ENCODE peak calls at places on chromosomes 16 and 17, in nine cellular contexts. U is left ventricle myocardium inferior, T is GM23338, C is pancreas, J is sigmoid colon, Z is brain microvascular endothelial cell, P is esophagus muscularis mucosa, R is H1, W is stomach. I is an unnamed sample. For H3K36me3, the result is how much of the 10 kb centered on the place peaks cover.

GRCh38 chr17:35612924-35613521 is 25.9 kb downstream of the AP2B1 start:
- DNase-seq in U (no peak), T (peak), C (no peak), J (no peak), Z (peak), P (no peak), R (peak), W (peak), I (no peak)

GRCh38 chr17:63464691-63465090 is 12.2 kb upstream of the ACE start:
- DNase-seq in U (no peak), T (no peak), C (no peak), J (no peak), Z (no peak), P (no peak), R (no peak), W (no peak), I (no peak)

GRCh38 chr17:54992797-54993639 is 24.5 kb downstream of the STXBP4 start:
- DNase-seq in U (no peak), T (peak), C (no peak), J (no peak), Z (no peak), P (no peak), R (no peak), W (no peak), I (no peak)

GRCh38 chr16:58118801-58119508 is 10.2 kb downstream of the CFAP20 start:
- DNase-seq in U (no peak), T (no peak), C (no peak), J (no peak), Z (no peak), P (no peak), R (no peak), W (no peak), I (no peak)

GRCh38 chr16:67000384-67001158 is 12.2 kb downstream of the CES4A start:
- DNase-seq in U (peak), T (peak), C (peak), J (peak), Z (no peak), P (no peak), R (peak), W (peak), I (no peak)

GRCh38 chr17:44804301-44805061 is 25.6 kb downstream of the GJC1 start:
- DNase-seq in U (peak), T (no peak), C (no peak), J (peak), Z (no peak), P (no peak), R (no peak), W (no peak), I (no peak)

GRCh38 chr17:78502611-78503148 is 74.5 kb downstream of the DNAH17 start:
- DNase-seq in U (no peak), T (no peak), C (no peak), J (no peak), Z (no peak), P (no peak), R (no peak), W (no peak), I (no peak)

GRCh38 chr17:601462-602303 is 113.0 kb downstream of the VPS53 start:
- DNase-seq in U (no peak), T (no peak), C (no peak), J (peak), Z (no peak), P (no peak), R (no peak), W (no peak), I (no peak)

GRCh38 chr17:81365148-81365600 is 30.1 kb upstream of the BAHCC1 start:
- DNase-seq in U (no peak), T (peak), C (no peak), J (peak), Z (peak), P (no peak), R (peak), W (peak), I (no peak)

GRCh38 chr16:11561440-11561797 is 25.3 kb downstream of the LITAF start:
- DNase-seq in U (no peak), T (no peak), C (no peak), J (no peak), Z (no peak), P (no peak), R (no peak), W (no peak), I (no peak)

GRCh38 chr17:21365016-21365415 is 11.1 kb upstream of the KCNJ12 start:
- DNase-seq in U (no peak), T (no peak), C (no peak), J (no peak), Z (no peak), P (no peak), R (no peak), W (no peak), I (no peak)

GRCh38 chr16:53605979-53606378 is 97.7 kb downstream of the RPGRIP1L start:
- DNase-seq in U (no peak), T (no peak), C (no peak), J (no peak), Z (no peak), P (no peak), R (no peak), W (no peak), I (no peak)

GRCh38 chr16:50538411-50539052 is 9.7 kb upstream of the NKD1 start:
- DNase-seq in U (no peak), T (no peak), C (no peak), J (no peak), Z (no peak), P (no peak), R (no peak), W (no peak), I (no peak)

GRCh38 chr17:35866356-35866950 is 2.2 kb downstream of the HEATR9 start:
- DNase-seq in U (no peak), T (no peak), C (no peak), J (no peak), Z (no peak), P (no peak), R (no peak), W (no peak), I (no peak)

GRCh38 chr17:35865412-35866355 is 3.0 kb downstream of the HEATR9 start:
- DNase-seq in U (no peak), T (no peak), C (no peak), J (no peak), Z (no peak), P (no peak), R (no peak), W (no peak), I (no peak)

GRCh38 chr16:980595-980854 is 1.0 kb upstream of the SOX8 start:
- DNase-seq in U (no peak), T (no peak), C (no peak), J (no peak), Z (no peak), P (no peak), R (no peak), W (no peak), I (no peak)

GRCh38 chr16:85720319-85720637 is 30.6 kb downstream of the C16orf74 start:
- DNase-seq in U (peak), T (no peak), C (no peak), J (no peak), Z (no peak), P (no peak), R (no peak), W (peak), I (no peak)

GRCh38 chr17:63250830-63251229 is 195.3 kb downstream of the CYB561 start:
- DNase-seq in U (no peak), T (no peak), C (no peak), J (no peak), Z (peak), P (no peak), R (no peak), W (no peak), I (no peak)

GRCh38 chr17:11485336-11485735 is 112.9 kb upstream of the DNAH9 start:
- DNase-seq in U (no peak), T (no peak), C (no peak), J (no peak), Z (no peak), P (peak), R (peak), W (no peak), I (no peak)

GRCh38 chr17:67585077-67585602 is 132.6 kb upstream of the NOL11 start:
- DNase-seq in U (no peak), T (no peak), C (no peak), J (no peak), Z (no peak), P (no peak), R (no peak), W (no peak), I (no peak)

GRCh38 chr16:12201216-12201615 is 224.7 kb downstream of the SNX29 start:
- DNase-seq in U (no peak), T (no peak), C (no peak), J (no peak), Z (no peak), P (no peak), R (no peak), W (no peak), I (no peak)

GRCh38 chr16:50265260-50265659 is 1.1 kb upstream of the ADCY7 start:
- DNase-seq in U (no peak), T (no peak), C (peak), J (peak), Z (no peak), P (no peak), R (no peak), W (peak), I (no peak)

GRCh38 chr16:4862639-4863038 is 15.4 kb downstream of the UBN1 start:
- DNase-seq in U (no peak), T (no peak), C (no peak), J (no peak), Z (no peak), P (no peak), R (no peak), W (peak), I (no peak)

GRCh38 chr17:36506249-36506826 is 19.9 kb downstream of the ZNHIT3 start:
- DNase-seq in U (no peak), T (no peak), C (no peak), J (no peak), Z (no peak), P (no peak), R (no peak), W (no peak), I (no peak)

GRCh38 chr16:74216319-74216718 is 80.3 kb upstream of the PSMD7 start:
- DNase-seq in U (no peak), T (no peak), C (no peak), J (no peak), Z (peak), P (peak), R (no peak), W (no peak), I (no peak)

GRCh38 chr16:23282508-23282907 is 19.6 kb upstream of the SCNN1B start:
- DNase-seq in U (no peak), T (no peak), C (no peak), J (no peak), Z (no peak), P (no peak), R (no peak), W (no peak), I (no peak)

GRCh38 chr17:44555056-44555455 is 2.2 kb upstream of the FZD2 start:
- DNase-seq in U (no peak), T (peak), C (no peak), J (no peak), Z (no peak), P (no peak), R (no peak), W (no peak), I (no peak)

GRCh38 chr17:55366020-55366481 is 55.6 kb downstream of the MMD start:
- DNase-seq in U (no peak), T (no peak), C (no peak), J (no peak), Z (no peak), P (no peak), R (no peak), W (no peak), I (no peak)

GRCh38 chr16:79540825-79541595 is 59.5 kb downstream of the MAF start:
- DNase-seq in U (no peak), T (no peak), C (no peak), J (no peak), Z (no peak), P (no peak), R (no peak), W (no peak), I (no peak)

GRCh38 chr16:19785081-19785480 is 67.0 kb downstream of the IQCK start:
- DNase-seq in U (no peak), T (no peak), C (no peak), J (no peak), Z (no peak), P (no peak), R (no peak), W (no peak), I (no peak)

GRCh38 chr16:19783363-19783762 is 65.3 kb downstream of the IQCK start:
- DNase-seq in U (no peak), T (no peak), C (no peak), J (no peak), Z (no peak), P (no peak), R (no peak), W (no peak), I (no peak)

GRCh38 chr16:19781196-19781595 is 63.1 kb downstream of the IQCK start:
- DNase-seq in U (no peak), T (no peak), C (no peak), J (no peak), Z (peak), P (no peak), R (peak), W (no peak), I (no peak)

GRCh38 chr16:19783847-19784736 is 66.0 kb downstream of the IQCK start:
- DNase-seq in U (no peak), T (no peak), C (no peak), J (no peak), Z (no peak), P (no peak), R (no peak), W (no peak), I (no peak)

GRCh38 chr16:19785512-19786130 is 67.5 kb downstream of the IQCK start:
- DNase-seq in U (no peak), T (no peak), C (no peak), J (no peak), Z (no peak), P (no peak), R (no peak), W (no peak), I (no peak)
- H3K27ac ChIP-seq in U (no peak), T (no peak), C (no peak), J (no peak), Z (no peak), P (no peak), R (no peak), W (no peak), I (peak)

GRCh38 chr16:75626806-75627205 is 3.7 kb upstream of the ADAT1 start:
- DNase-seq in U (no peak), T (no peak), C (no peak), J (no peak), Z (no peak), P (no peak), R (no peak), W (no peak), I (no peak)
- H3K36me3 ChIP-seq in U (half or more), T (half or more), C (under half), J (half or more), Z (half or more), P (half or more), R (half or more), W (half or more), I (under half)

DNA sequence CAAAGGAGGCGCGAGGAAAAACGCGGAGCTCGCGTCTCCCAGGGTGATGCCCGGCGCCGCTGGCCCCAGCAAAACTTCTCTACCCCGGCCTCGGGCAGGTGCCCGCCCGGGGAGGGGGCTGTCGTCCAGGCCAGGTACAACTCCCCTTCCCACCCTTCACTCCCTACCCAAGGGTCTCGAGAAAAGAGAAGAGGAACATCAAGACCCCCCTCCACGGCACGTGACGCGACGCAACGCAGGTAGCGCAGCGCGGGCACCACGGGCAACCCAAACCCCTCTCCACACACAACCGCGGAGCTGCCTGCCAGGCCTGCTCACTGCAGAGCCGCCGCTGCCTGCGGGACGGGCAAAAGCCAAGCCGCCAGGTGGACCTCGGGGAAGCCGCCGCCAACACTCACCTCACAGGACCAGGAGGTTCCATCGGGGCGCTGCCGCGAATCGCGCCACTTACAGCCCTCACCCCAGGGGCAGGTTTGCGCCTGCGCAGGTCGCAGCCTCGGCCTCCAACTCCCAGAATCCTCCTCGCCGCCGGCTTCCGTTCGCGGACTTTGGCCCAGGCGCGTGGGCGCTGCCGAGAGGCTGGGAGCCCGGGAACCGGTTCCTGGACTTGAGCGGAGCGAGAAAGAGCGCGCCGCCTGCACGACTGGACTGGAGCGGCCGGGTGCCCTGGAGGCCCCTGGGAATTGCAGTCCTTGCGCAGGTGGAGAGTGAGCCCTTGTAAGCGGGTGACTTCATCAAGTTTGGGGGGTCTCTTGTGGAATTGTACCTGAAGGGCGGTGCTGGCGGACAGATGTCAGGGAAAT is at the start of gene ZNF232:
- DNase-seq in U (peak), T (peak), C (peak), J (peak), Z (peak), P (peak), R (peak), W (peak), I (peak)
- TF ChIP-seq CTCF in U (no peak), T (no peak), C (no peak), J (no peak), Z (no peak), P (no peak), R (no peak), W (no peak), I (no peak)

GRCh38 chr17:83160443-83161297 is 81.3 kb downstream of the METRNL start:
- DNase-seq in U (no peak), T (no peak), C (no peak), J (peak), Z (no peak), P (peak), R (no peak), W (no peak), I (no peak)
- H3K27ac ChIP-seq in U (no peak), T (no peak), C (no peak), J (no peak), Z (no peak), P (no peak), R (no peak), W (no peak), I (peak)

GRCh38 chr17:59916446-59916845 is 23.5 kb downstream of the RPS6KB1 start:
- DNase-seq in U (no peak), T (no peak), C (no peak), J (no peak), Z (no peak), P (no peak), R (no peak), W (no peak), I (no peak)
- H3K36me3 ChIP-seq in U (half or more), T (under half), C (half or more), J (under half), Z (under half), P (half or more), R (under half), W (half or more), I (half or more)

DNA sequence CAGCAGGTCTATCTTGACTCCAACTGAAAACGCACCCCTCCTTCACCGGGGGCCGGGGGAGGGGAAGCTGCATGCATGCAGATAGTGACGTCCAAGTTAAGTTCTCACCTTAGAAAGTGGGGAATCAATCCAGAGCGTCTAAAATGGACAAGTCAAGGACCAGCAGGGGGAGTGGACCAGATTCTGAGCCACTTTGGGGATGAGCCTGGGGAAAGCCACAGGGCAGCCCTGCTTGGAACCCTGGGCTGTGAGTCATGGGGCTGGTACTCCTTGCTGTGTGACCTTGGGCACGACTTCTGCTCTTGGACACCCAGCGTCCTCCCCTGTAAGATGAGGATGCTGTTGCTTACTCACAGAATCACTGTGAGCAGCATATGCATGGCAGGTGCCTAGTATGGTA is 9.1 kb downstream of the TNFRSF13B start:
- DNase-seq in U (no peak), T (peak), C (no peak), J (peak), Z (no peak), P (no peak), R (peak), W (no peak), I (no peak)
- TF ChIP-seq CTCF in U (no peak), T (no peak), C (no peak), J (no peak), Z (peak), P (no peak), R (peak), W (no peak), I (no peak)

GRCh38 chr16:15854906-15855703 is 1.7 kb downstream of the MYH11 start:
- DNase-seq in U (no peak), T (no peak), C (no peak), J (peak), Z (no peak), P (no peak), R (no peak), W (no peak), I (no peak)
- H3K27ac ChIP-seq in U (no peak), T (no peak), C (no peak), J (peak), Z (no peak), P (peak), R (no peak), W (peak), I (peak)

GRCh38 chr17:39711851-39712250 is 12.0 kb downstream of the ERBB2 start:
- DNase-seq in U (no peak), T (no peak), C (no peak), J (no peak), Z (no peak), P (no peak), R (no peak), W (no peak), I (no peak)
- H3K36me3 ChIP-seq in U (half or more), T (under half), C (half or more), J (under half), Z (under half), P (half or more), R (half or more), W (half or more), I (half or more)

GRCh38 chr17:65690626-65691310 is 129.3 kb upstream of the AXIN2 start:
- DNase-seq in U (no peak), T (no peak), C (no peak), J (no peak), Z (no peak), P (no peak), R (no peak), W (no peak), I (no peak)
- TF ChIP-seq CTCF in U (no peak), T (no peak), C (no peak), J (no peak), Z (no peak), P (no peak), R (no peak), W (no peak), I (no peak)